ENCODE peak calls at places on chromosomes 4 and X, in eight cellular contexts. U is IMR-90, P is sigmoid colon, M is gastrocnemius medialis, O is lower leg skin, G is tibial nerve, C is stomach, Q is heart left ventricle. B is an unnamed sample.

GRCh38 chr4:107349266-107349665 is 313.2 kb upstream of the DKK2 start:
- DNase-seq in U (no peak), P (no peak), M (no peak), O (no peak), G (no peak), C (no peak), Q (no peak), B (no peak)

GRCh38 chr4:122117743-122118142 is 34.4 kb upstream of the BLTP1 start:
- DNase-seq in U (peak; percentile 32), P (no peak), M (no peak), O (no peak), G (no peak), C (no peak), Q (no peak), B (no peak)

GRCh38 chr4:37816719-37817118 is 9.8 kb upstream of the PGM2 start:
- DNase-seq in U (no peak), P (no peak), M (no peak), O (no peak), G (no peak), C (no peak), Q (no peak), B (no peak)

GRCh38 chr4:148563684-148564083 is 121.5 kb upstream of the NR3C2 start:
- DNase-seq in U (no peak), P (no peak), M (no peak), O (no peak), G (no peak), C (no peak), Q (no peak), B (no peak)

GRCh38 chrX:121011254-121011653 is 25.7 kb upstream of the CT47A1 start:
- DNase-seq in U (no peak), P (no peak), M (no peak), O (no peak), G (no peak), C (no peak), Q (no peak), B (no peak)

GRCh38 chr4:180542445-180543100 is 1700.6 kb upstream of the TENM3 start:
- DNase-seq in U (peak; percentile 75), P (no peak), M (no peak), O (no peak), G (no peak), C (no peak), Q (no peak), B (no peak)

GRCh38 chr4:98509641-98510170 is 148.7 kb downstream of the TSPAN5 start:
- DNase-seq in U (no peak), P (no peak), M (no peak), O (no peak), G (no peak), C (no peak), Q (no peak), B (no peak)

GRCh38 chr4:183348706-183349659 is 26.8 kb upstream of the CLDN24 start:
- DNase-seq in U (peak; percentile 95), P (no peak), M (no peak), O (no peak), G (no peak), C (no peak), Q (no peak), B (no peak)

GRCh38 chr4:16532240-16532990 is 306.1 kb upstream of the TAPT1 start:
- DNase-seq in U (peak; percentile 91), P (no peak), M (no peak), O (no peak), G (no peak), C (no peak), Q (no peak), B (no peak)

GRCh38 chr4:190017357-190018200 is 9.5 kb downstream of the FRG2 start:
- DNase-seq in U (no peak), P (no peak), M (no peak), O (no peak), G (no peak), C (no peak), Q (no peak), B (no peak)

GRCh38 chrX:17674611-17675010 is 62.7 kb upstream of the SCML1 start:
- DNase-seq in U (no peak), P (no peak), M (no peak), O (no peak), G (no peak), C (no peak), Q (no peak), B (no peak)

GRCh38 chr4:147801820-147802219 is 69.9 kb downstream of the ARHGAP10 start:
- DNase-seq in U (no peak), P (no peak), M (no peak), O (no peak), G (no peak), C (no peak), Q (no peak), B (no peak)

GRCh38 chr4:165031436-165032211 is at the start of gene TRIM60:
- DNase-seq in U (no peak), P (no peak), M (no peak), O (no peak), G (no peak), C (no peak), Q (no peak), B (no peak)

GRCh38 chrX:50996930-50997329 is 86.4 kb downstream of the BMP15 start:
- DNase-seq in U (no peak), P (no peak), M (no peak), O (no peak), G (no peak), C (no peak), Q (no peak), B (no peak)

GRCh38 chr4:74934016-74934821 is 1.3 kb downstream of the PARM1 start:
- DNase-seq in U (peak; percentile 14), P (no peak), M (peak; percentile 10), O (no peak), G (no peak), C (peak; percentile 45), Q (peak; percentile 22), B (peak; percentile 62)

GRCh38 chrX:65581661-65582339 is 47.2 kb upstream of the LAS1L start:
- DNase-seq in U (peak; percentile 61), P (peak; percentile 74), M (no peak), O (peak; percentile 86), G (peak; percentile 28), C (peak; percentile 65), Q (peak; percentile 29), B (peak; percentile 32)

GRCh38 chr4:53854991-53855885 is 209.2 kb downstream of the CHIC2 start:
- DNase-seq in U (peak; percentile 60), P (no peak), M (no peak), O (no peak), G (no peak), C (no peak), Q (no peak), B (no peak)

GRCh38 chrX:111098874-111099273 is 2.9 kb downstream of the PAK3 start:
- DNase-seq in U (peak; percentile 11), P (peak; percentile 67), M (no peak), O (no peak), G (no peak), C (peak; percentile 62), Q (no peak), B (no peak)

GRCh38 chrX:10630320-10630719 is 9.9 kb upstream of the MID1 start:
- DNase-seq in U (no peak), P (no peak), M (no peak), O (no peak), G (no peak), C (no peak), Q (no peak), B (no peak)

DNA sequence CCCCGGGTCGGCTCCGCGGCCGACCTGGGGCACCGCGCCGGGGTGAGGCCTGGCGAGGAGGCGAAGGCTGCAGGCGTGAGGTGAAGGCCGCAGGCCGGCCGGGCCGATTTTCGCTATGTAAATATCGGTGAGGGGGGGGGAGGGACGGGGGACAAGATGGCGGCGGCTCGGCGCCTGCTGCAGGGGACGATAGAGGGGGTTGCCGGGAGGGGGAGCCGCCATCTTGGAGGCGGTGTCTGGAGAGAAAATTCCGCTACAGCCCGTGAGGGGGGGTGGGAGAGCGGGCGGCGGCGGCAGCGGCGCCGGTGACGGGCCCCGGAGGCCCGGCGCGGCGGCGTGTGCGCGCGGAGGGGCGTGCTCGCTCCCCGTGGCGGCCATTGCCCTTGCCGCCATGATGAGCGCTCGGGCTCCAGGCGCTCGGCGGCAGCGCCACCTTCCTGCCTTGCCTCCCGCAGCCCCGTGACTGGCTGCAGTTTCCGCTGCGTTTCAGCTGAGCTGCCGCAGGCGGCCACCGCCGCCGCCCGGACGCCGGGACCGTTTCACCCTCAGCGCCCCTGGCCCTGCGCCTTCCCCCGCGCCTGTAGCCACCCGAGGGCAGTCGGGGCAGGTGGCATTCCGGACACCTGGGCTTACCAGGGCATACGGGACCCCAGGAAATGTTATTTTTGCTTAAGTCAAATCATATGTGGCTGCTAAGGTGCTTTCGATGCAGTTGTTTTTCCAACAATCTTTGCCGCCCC is 692 bp downstream of the ZFX start:
- DNase-seq in U (peak; percentile 92), P (peak; percentile 97), M (peak; percentile 80), O (peak; percentile 98), G (peak; percentile 58), C (peak; percentile 93), Q (peak; percentile 86), B (peak; percentile 84)
- TF ChIP-seq POLR2A in U (peak; percentile 59), P (peak; percentile 23), M (peak; percentile 63), O (no peak), G (peak; percentile 47), C (no peak), Q (no peak), B (peak; percentile 34)

DNA sequence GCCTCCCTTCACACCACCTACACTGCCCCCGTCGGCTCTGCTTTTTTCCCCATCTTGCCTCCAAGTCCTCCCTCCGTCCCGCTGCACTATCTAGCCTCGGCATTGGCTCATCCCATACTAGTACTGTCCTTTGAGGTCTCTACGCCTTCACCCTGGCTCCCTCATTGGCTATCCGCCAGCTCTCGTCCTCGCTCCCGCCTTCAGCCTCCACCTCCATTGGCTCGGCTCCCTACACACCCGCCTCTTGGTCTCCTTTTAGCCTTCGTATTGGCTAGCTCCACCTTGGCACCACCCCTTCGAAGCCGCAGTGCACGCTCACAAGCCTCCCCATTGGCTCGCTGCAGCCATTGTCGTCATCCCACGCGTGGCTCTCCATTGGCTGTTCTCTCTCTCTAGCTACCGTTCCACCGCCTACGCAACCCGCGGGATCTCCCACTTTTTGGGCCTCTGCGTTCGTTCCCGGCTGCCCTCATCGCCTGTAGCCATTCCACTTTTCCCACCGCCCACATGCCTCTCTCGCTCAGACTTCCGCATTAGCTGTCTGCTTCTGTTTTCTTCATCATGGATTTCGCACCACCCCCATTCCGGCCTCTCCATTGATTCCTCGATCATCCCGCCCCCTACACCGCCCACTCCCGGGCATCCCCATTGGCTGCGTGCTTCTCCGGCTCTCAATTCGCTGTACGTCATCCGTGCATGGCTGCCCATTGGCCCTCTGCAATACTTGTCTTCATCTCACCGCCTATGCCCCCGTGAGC is 404 bp upstream of the PPP1R3F start:
- DNase-seq in U (peak; percentile 97), P (peak; percentile 99), M (peak; percentile 96), O (peak; percentile 99), G (peak; percentile 91), C (peak; percentile 96), Q (peak; percentile 97), B (peak; percentile 95)
- TF ChIP-seq POLR2A in U (peak; percentile 56), P (peak; percentile 67), M (peak; percentile 35), O (no peak), G (peak; percentile 71), C (no peak), Q (no peak), B (peak; percentile 45)

GRCh38 chrX:47581731-47582647 is at the start of gene TIMP1:
- DNase-seq in U (peak; percentile 93), P (peak; percentile 97), M (peak; percentile 60), O (peak; percentile 97), G (peak; percentile 79), C (peak; percentile 71), Q (peak; percentile 88), B (peak; percentile 80)
- TF ChIP-seq POLR2A in U (peak; percentile 95), P (no peak), M (no peak), O (no peak), G (peak; percentile 62), C (no peak), Q (no peak), B (peak; percentile 53)

GRCh38 chrX:138057883-138058282 is 492.0 kb downstream of the ZIC3 start:
- DNase-seq in U (no peak), P (no peak), M (no peak), O (no peak), G (no peak), C (no peak), Q (no peak), B (no peak)

GRCh38 chrX:138058931-138059330 is 493.0 kb downstream of the ZIC3 start:
- DNase-seq in U (no peak), P (no peak), M (no peak), O (no peak), G (no peak), C (no peak), Q (no peak), B (no peak)
- TF ChIP-seq POLR2A in U (no peak), P (no peak), M (no peak), O (no peak), G (no peak), C (no peak), Q (no peak), B (no peak)

B was measured in prostate gland.